ENCODE peak calls at places on chromosome 11, in five cellular contexts. S, I, N, B and D are unnamed samples.

GRCh38 chr11:61294717-61295595 is at the start of gene VWCE:
- DNase-seq in S (peak; percentile 41), I (peak; percentile 77), N (peak; percentile 86), B (peak; percentile 72), D (peak; percentile 57)

GRCh38 chr11:102197759-102198158 is 87.5 kb downstream of the YAP1 start:
- DNase-seq in S (no peak), I (peak; percentile 89), N (peak; percentile 57), B (peak; percentile 64), D (no peak)

GRCh38 chr11:57249384-57250319 is 12.6 kb upstream of the APLNR start:
- DNase-seq in S (peak; percentile 64), I (peak; percentile 47), N (peak; percentile 87), B (peak; percentile 58), D (peak; percentile 57)

GRCh38 chr11:1481861-1482441 is 4.6 kb downstream of the MOB2 start:
- DNase-seq in S (no peak), I (no peak), N (no peak), B (no peak), D (no peak)

GRCh38 chr11:62909107-62909894 is 11.9 kb downstream of the CHRM1 start:
- DNase-seq in S (peak; percentile 73), I (peak; percentile 99), N (peak; percentile 88), B (peak; percentile 58), D (peak; percentile 76)

GRCh38 chr11:45089845-45090499 is 56.5 kb upstream of the PRDM11 start:
- DNase-seq in S (peak; percentile 37), I (peak; percentile 67), N (no peak), B (no peak), D (peak; percentile 76)

GRCh38 chr11:20729597-20730095 is 60.3 kb downstream of the NELL1 start:
- DNase-seq in S (no peak), I (no peak), N (no peak), B (no peak), D (no peak)

GRCh38 chr11:130488187-130489026 is 40.0 kb downstream of the ADAMTS15 start:
- DNase-seq in S (peak; percentile 34), I (no peak), N (peak; percentile 30), B (no peak), D (no peak)

GRCh38 chr11:113518716-113519495 is 43.7 kb upstream of the DRD2 start:
- DNase-seq in S (no peak), I (no peak), N (no peak), B (no peak), D (no peak)

GRCh38 chr11:225734-226453 is 10.2 kb downstream of the SIRT3 start:
- DNase-seq in S (peak; percentile 50), I (no peak), N (no peak), B (no peak), D (peak; percentile 51)

GRCh38 chr11:76030973-76031590 is 175.2 kb downstream of the WNT11 start:
- DNase-seq in S (no peak), I (peak; percentile 12), N (no peak), B (no peak), D (no peak)

GRCh38 chr11:129410561-129410960 is 34.9 kb downstream of the BARX2 start:
- DNase-seq in S (no peak), I (no peak), N (no peak), B (no peak), D (no peak)

GRCh38 chr11:22807855-22808558 is 21.6 kb downstream of the SVIP start:
- DNase-seq in S (peak; percentile 60), I (no peak), N (no peak), B (no peak), D (no peak)

GRCh38 chr11:60985991-60986915 is 14.8 kb downstream of the CD6 start:
- DNase-seq in S (peak; percentile 46), I (no peak), N (no peak), B (no peak), D (no peak)

GRCh38 chr11:123487157-123487744 is 57.2 kb downstream of the GRAMD1B start:
- DNase-seq in S (no peak), I (no peak), N (no peak), B (no peak), D (no peak)

GRCh38 chr11:4539603-4540219 is 5.3 kb upstream of the OR52M1 start:
- DNase-seq in S (peak; percentile 29), I (peak; percentile 42), N (peak; percentile 82), B (peak; percentile 53), D (peak; percentile 39)

GRCh38 chr11:58926251-58926650 is 13.0 kb upstream of the GLYATL1 start:
- DNase-seq in S (peak; percentile 72), I (no peak), N (no peak), B (no peak), D (peak; percentile 20)

GRCh38 chr11:124761301-124762021 is 629 bp downstream of the ESAM start:
- DNase-seq in S (no peak), I (no peak), N (peak; percentile 57), B (no peak), D (no peak)
- H3K9ac ChIP-seq in S (no peak overlapping the region), I (peak overlapping the region; percentile 34), N (no peak overlapping the region), B (peak overlapping the region; percentile 30), D (no peak overlapping the region)

GRCh38 chr11:8222820-8223512 is 40.7 kb downstream of the LMO1 start:
- DNase-seq in S (no peak), I (no peak), N (no peak), B (no peak), D (no peak)

GRCh38 chr11:8220261-8221024 is 43.2 kb downstream of the LMO1 start:
- DNase-seq in S (no peak), I (no peak), N (no peak), B (no peak), D (no peak)

GRCh38 chr11:8223513-8223899 is 40.2 kb downstream of the LMO1 start:
- DNase-seq in S (peak; percentile 11), I (no peak), N (no peak), B (no peak), D (no peak)

GRCh38 chr11:8221025-8221723 is 42.5 kb downstream of the LMO1 start:
- DNase-seq in S (no peak), I (peak; percentile 55), N (no peak), B (no peak), D (no peak)

DNA sequence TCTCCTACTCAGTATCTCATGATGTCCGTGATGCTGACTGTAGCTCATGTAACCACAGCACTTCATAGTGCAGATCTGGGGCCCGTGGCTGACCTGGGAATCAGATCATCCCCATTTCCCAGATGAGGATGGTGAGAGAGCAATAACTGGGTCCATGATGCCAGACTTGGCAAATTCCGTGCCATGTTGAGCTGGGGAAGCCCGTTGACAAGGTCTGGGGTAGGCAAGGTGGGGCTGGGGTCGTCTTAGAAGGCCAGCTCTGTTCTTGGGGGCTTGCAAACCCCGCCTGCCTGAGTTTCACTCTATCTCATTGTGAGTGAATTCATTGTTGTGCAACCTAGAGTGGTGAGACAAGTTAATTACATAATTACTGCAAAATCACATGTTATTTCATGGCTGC is 41.8 kb downstream of the LMO1 start:
- DNase-seq in S (no peak), I (no peak), N (no peak), B (no peak), D (no peak)
- H2AK5ac ChIP-seq in S (no peak overlapping the region), I (no peak overlapping the region), N (no peak overlapping the region), B (no peak overlapping the region), D (no peak overlapping the region)

GRCh38 chr11:70024036-70024772 is 53.9 kb upstream of the ANO1 start:
- DNase-seq in S (no peak), I (no peak), N (no peak), B (no peak), D (no peak)

GRCh38 chr11:70019576-70020011 is 58.5 kb upstream of the ANO1 start:
- DNase-seq in S (peak; percentile 45), I (no peak), N (no peak), B (no peak), D (no peak)

GRCh38 chr11:70018816-70019215 is 59.3 kb upstream of the ANO1 start:
- DNase-seq in S (no peak), I (no peak), N (no peak), B (no peak), D (no peak)

GRCh38 chr11:70021586-70021985 is 56.5 kb upstream of the ANO1 start:
- DNase-seq in S (no peak), I (no peak), N (no peak), B (no peak), D (no peak)

GRCh38 chr11:70020336-70021214 is 57.5 kb upstream of the ANO1 start:
- DNase-seq in S (peak; percentile 33), I (no peak), N (no peak), B (no peak), D (no peak)
- H3K4me3 ChIP-seq in S (no peak overlapping the region), I (no peak overlapping the region), N (no peak overlapping the region), B (no peak overlapping the region), D (no peak overlapping the region)

GRCh38 chr11:74849525-74850391 is 99.1 kb downstream of the XRRA1 start:
- DNase-seq in S (peak; percentile 84), I (peak; percentile 92), N (peak; percentile 62), B (peak; percentile 17), D (peak; percentile 77)
- H3K9ac ChIP-seq in S (no peak overlapping the region), I (no peak overlapping the region), N (no peak overlapping the region), B (no peak overlapping the region), D (peak overlapping the region; percentile 67)

GRCh38 chr11:6613496-6613895 is 1.5 kb upstream of the TAF10 start:
- DNase-seq in S (no peak), I (no peak), N (no peak), B (no peak), D (no peak)

GRCh38 chr11:6614446-6614845 is 2.4 kb upstream of the TAF10 start:
- DNase-seq in S (no peak), I (no peak), N (no peak), B (no peak), D (no peak)

GRCh38 chr11:6612008-6612815 is at the start of gene TAF10:
- DNase-seq in S (peak; percentile 96), I (peak; percentile 97), N (peak; percentile 92), B (peak; percentile 90), D (peak; percentile 98)

GRCh38 chr11:6611092-6612007 is 666 bp downstream of the TAF10 start:
- DNase-seq in S (peak; percentile 21), I (peak; percentile 43), N (peak; percentile 61), B (no peak), D (peak; percentile 34)

DNA sequence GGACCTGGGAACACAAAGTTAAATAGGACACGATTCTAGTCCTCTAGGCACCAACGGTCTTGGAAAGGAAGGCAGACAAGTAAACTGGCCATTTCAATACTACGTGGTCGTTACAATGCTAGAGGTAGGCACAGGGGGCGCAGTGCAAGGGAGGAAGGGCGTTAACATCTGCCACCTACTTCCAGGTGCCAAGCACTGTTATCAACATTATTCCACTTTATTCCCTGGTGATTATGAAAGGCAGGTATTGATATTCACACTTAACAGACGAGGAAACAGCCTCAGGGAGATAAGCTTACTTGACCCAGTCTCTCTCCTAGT is 760 bp upstream of the TAF10 start:
- DNase-seq in S (no peak), I (no peak), N (peak; percentile 67), B (no peak), D (no peak)
- H2AK5ac ChIP-seq in S (peak overlapping the region; percentile 93), I (no peak overlapping the region), N (no peak overlapping the region), B (no peak overlapping the region), D (no peak overlapping the region)

GRCh38 chr11:69314555-69314954 is 20.6 kb downstream of the MYEOV start:
- DNase-seq in S (no peak), I (no peak), N (no peak), B (no peak), D (no peak)
- H3K4me3 ChIP-seq in S (no peak overlapping the region), I (no peak overlapping the region), N (no peak overlapping the region), B (no peak overlapping the region), D (no peak overlapping the region)

DNA sequence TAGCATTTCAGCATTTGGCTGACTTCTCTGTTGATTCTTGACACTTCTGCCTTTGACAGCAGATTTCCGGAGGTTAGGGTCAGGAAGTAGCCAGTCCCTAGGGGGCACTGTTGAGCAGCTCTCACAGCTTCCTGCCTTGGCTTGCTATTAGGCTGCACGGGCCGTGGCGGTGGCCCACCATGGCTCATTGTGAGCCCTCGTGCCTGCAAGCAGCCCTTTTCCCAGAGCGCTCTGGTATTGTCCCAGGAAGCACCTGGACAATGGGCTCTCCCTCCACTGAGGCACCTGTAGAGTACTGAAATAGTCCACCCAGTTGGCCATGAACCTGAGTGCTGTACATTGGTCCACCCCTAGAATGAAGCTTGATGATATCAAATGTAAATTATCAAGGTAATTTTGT is 100.2 kb upstream of the GAL start:
- DNase-seq in S (peak; percentile 4), I (peak; percentile 86), N (peak; percentile 94), B (peak; percentile 56), D (no peak)
- H3K9ac ChIP-seq in S (no peak overlapping the region), I (no peak overlapping the region), N (no peak overlapping the region), B (no peak overlapping the region), D (no peak overlapping the region)